ENCODE peak calls at places on chromosomes 11 and 22, in ten cellular contexts. B is H1, E is AG04450, C is dorsolateral prefrontal cortex, U is neural crest cell, Y is GM13976, J is lower lobe of right lung, A is IMR-90, Z is brain microvascular endothelial cell, K is tibial artery. P is an unnamed sample.

GRCh38 chr22:35609261-35609660 is 7.9 kb downstream of the MB start:
- DNase-seq in B (no peak), U (no peak), C (no peak), J (peak; percentile 20), K (no peak), Z (no peak), Y (no peak), E (no peak), A (no peak), P (no peak)

GRCh38 chr11:94557391-94557790 is 9.8 kb upstream of the PIWIL4 start:
- DNase-seq in K (no peak), U (no peak), A (peak; percentile 58), E (no peak), Z (no peak), J (no peak), C (no peak), Y (no peak), B (no peak), P (no peak)

GRCh38 chr11:131750692-131751091 is 380.3 kb downstream of the NTM start:
- DNase-seq in K (no peak), Y (no peak), Z (no peak), B (no peak), E (no peak), A (no peak), C (no peak), U (no peak), J (no peak), P (no peak)

GRCh38 chr11:35688023-35688422 is 25.4 kb downstream of the TRIM44 start:
- DNase-seq in C (no peak), B (no peak), Y (no peak), E (no peak), Z (peak; percentile 44), J (no peak), A (peak; percentile 71), K (no peak), U (no peak), P (no peak)

GRCh38 chr22:43826142-43827093 is 14.3 kb upstream of the EFCAB6 start:
- DNase-seq in A (peak; percentile 81), K (peak; percentile 20), E (no peak), U (no peak), J (no peak), Z (peak; percentile 63), C (peak; percentile 67), Y (peak; percentile 23), B (no peak), P (no peak)

GRCh38 chr22:46355996-46356471 is 20.5 kb downstream of the TRMU start:
- DNase-seq in A (no peak), U (no peak), C (no peak), E (no peak), Y (no peak), K (no peak), J (no peak), Z (no peak), B (no peak), P (no peak)

GRCh38 chr11:122344281-122344680 is 228.3 kb upstream of the BLID start:
- DNase-seq in C (no peak), E (peak; percentile 57), J (no peak), K (no peak), Z (peak; percentile 92), A (peak; percentile 94), U (no peak), B (no peak), Y (no peak), P (no peak)

GRCh38 chr11:46711288-46711687 is 7.7 kb upstream of the F2 start:
- DNase-seq in B (no peak), Y (no peak), C (no peak), U (no peak), E (no peak), K (peak; percentile 42), J (no peak), A (peak; percentile 48), Z (peak; percentile 17), P (no peak)

DNA sequence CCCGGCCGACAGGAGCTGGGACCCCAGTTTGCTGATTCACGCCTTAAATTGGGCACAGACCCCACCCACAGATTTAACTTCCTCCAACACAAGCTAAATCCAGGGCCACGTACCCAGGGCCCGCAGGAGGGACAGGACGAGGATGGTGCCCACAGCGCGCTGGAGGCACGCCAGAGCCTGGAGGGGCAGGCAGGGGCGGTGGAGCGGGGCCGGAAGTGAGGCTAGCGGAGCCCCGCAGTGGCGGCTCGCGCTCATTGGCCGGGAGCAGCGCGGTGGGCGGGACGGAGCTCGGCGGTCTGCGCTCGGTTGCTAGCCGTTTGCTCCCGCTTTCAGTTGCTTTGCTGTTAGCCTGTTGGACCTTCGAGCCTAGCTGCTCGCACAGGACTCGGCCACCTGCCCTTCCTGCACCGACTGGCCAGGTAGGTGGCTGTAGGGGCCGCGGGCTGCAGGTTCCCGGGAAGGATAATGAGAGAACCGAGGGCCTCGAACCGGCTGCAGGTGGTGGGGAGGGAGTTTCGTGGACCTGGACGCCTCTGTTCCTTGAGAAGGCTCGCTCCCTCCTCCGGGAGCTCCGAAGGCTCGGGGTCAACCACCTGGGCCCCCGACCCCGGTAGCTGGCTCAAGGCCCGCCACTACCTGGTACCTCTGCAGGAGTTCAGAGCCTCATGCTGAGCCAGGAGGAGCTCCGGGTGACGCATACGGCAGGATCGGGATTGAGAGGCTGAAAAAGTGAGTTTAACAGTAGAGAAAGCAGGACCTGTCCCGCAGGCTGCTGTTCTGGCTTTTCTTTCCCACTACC is at the start of gene CCDC134:
- DNase-seq in Z (peak; percentile 60), C (peak; percentile 83), U (peak; percentile 83), Y (peak; percentile 98), J (peak; percentile 94), K (peak; percentile 87), E (peak; percentile 30), A (peak; percentile 64), B (peak; percentile 50), P (peak; percentile 93)
- TF ChIP-seq CTCF in Z (no peak), C (peak; percentile 19), U (no peak), Y (no peak), J (no peak), K (no peak), E (no peak), A (no peak), B (no peak), P (no peak)

DNA sequence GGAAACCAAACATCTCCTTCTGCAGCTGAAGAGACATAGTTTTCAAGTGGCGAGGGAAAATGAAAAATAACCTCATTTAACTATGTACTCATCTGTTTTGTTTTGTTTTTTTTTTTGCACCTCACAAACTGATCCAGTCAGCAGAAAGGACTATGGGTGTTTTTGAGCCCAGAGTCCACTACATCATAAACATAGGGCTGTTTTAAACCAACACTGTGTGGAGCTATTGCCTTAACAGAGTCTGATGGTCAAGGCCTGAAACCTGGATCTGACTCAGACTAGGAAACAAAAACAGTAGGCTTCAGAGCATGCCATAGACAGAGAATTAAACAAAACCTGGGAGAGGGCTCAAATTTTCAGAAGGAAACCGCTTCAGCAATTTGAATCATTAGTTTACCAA is 99.3 kb upstream of the FSHB start:
- DNase-seq in A (no peak), Y (no peak), C (no peak), Z (peak; percentile 8), K (no peak), U (no peak), B (no peak), E (no peak), J (no peak), P (no peak)
- TF ChIP-seq CTCF in A (no peak), Y (no peak), C (no peak), Z (peak; percentile 35), K (no peak), U (no peak), B (no peak), E (no peak), J (no peak), P (no peak)

DNA sequence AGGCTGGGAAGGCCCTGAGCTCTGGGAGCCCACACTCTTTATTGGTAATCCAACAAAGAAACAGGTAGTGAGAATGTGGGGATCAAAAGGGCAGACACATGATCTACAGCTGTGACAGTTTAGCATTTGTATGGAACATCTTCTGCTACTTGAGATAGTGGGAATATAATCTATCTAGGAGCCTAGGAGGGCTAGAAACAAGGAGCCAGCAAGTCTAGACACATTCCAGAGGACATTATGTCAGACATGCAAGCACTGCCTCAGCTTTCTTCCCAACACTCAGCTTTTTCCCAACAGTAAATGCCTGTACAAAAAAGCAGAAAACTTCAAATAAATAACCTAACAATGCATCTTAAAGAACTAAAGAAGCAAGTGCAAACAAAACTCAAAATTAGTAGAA is 1150.6 kb upstream of the RAG2 start:
- DNase-seq in A (no peak), E (no peak), Y (no peak), J (no peak), K (no peak), B (no peak), Z (peak; percentile 59), U (no peak), C (no peak), P (no peak)
- TF ChIP-seq CTCF in A (no peak), E (no peak), Y (no peak), J (no peak), K (no peak), B (no peak), Z (no peak), U (no peak), C (no peak), P (no peak)

GRCh38 chr11:96388891-96389603 is 665 bp downstream of the CCDC82 start:
- DNase-seq in U (no peak), Y (no peak), Z (no peak), A (no peak), C (peak; percentile 19), J (no peak), K (no peak), B (peak; percentile 36), E (peak; percentile 4), P (no peak)

GRCh38 chr11:96391698-96392307 is 2.0 kb downstream of the JRKL start:
- DNase-seq in U (no peak), K (no peak), A (no peak), C (no peak), B (no peak), Y (no peak), J (no peak), Z (peak; percentile 7), E (no peak), P (no peak)

GRCh38 chr11:96393753-96394348 is 4.0 kb downstream of the JRKL start:
- DNase-seq in Z (peak; percentile 35), Y (peak; percentile 35), A (peak; percentile 61), B (no peak), K (no peak), C (no peak), U (no peak), J (no peak), E (peak; percentile 4), P (no peak)

GRCh38 chr11:96390403-96390830 is 604 bp downstream of the JRKL start:
- DNase-seq in B (no peak), C (no peak), Y (no peak), A (peak; percentile 30), U (no peak), J (no peak), Z (peak; percentile 20), K (no peak), E (no peak), P (no peak)

DNA sequence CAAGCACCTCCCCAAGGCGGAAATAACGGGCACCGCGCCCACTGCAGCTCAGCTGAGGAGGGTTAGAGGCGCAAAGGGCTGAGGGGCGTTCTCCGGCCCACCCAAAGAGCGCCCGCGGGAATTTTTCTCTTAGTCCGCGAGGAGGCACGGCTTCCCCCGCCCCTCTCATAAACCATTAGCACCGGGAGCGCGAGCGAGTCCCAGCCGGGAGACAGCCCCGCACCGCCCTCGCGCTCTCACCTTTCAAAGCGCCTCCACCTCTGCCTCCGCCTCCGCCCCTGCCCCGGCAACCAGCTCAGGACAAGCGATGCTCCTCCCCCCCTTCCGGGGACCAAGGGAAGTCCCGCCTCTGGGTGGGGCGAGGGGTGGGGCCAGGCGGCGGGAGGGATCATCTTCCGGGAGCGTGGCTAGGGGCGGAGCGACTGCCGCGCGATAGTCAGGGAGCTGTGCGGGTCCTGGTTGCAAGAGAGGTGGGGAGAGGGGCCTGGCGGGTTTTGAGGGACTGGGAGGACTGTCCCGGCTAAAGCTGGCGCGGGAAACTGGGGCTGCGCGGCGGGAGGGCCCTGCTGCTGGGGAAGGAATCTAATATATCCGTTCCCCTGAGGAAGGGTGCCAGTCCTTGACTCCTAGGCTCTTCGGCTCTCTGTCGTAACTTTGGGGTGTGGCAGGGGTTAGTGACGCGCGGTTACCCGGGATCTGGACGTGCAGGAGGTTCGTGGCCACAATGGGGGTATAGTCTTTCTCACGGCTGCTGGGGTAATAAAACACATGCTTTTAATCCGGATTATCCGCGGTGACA is at the start of the genes CCDC82 and JRKL:
- DNase-seq in Y (peak; percentile 99), C (peak; percentile 94), U (peak; percentile 98), J (peak; percentile 97), E (peak; percentile 87), B (peak; percentile 91), Z (peak; percentile 94), K (peak; percentile 96), A (peak; percentile 92), P (peak; percentile 99)
- TF ChIP-seq CTCF in Y (no peak), C (peak; percentile 48), U (no peak), J (no peak), E (no peak), B (no peak), Z (no peak), K (no peak), A (no peak), P (no peak)